ENCODE peak calls at places on chromosomes 5 and 9, in ten cellular contexts. One of them, this sample, is unnamed.

GRCh38 chr9:69085523-69086283 is 50.2 kb downstream of the FXN start:
- DNase-seq in heart right ventricle: no peak
- DNase-seq in cardiac fibroblast: peak
- DNase-seq in fibroblast of lung: peak
- DNase-seq in fibroblast of pulmonary artery: peak
- DNase-seq in mammary epithelial cell: no peak
- DNase-seq in GM12865: no peak
- DNase-seq in IMR-90: peak
- DNase-seq in coronary artery: no peak
- DNase-seq in ovary: no peak
- DNase-seq in this sample: peak

GRCh38 chr5:83577036-83577636 is 105.6 kb downstream of the VCAN start:
- DNase-seq in mammary epithelial cell: peak
- DNase-seq in GM12865: no peak
- DNase-seq in heart right ventricle: no peak
- DNase-seq in IMR-90: peak
- DNase-seq in cardiac fibroblast: peak
- DNase-seq in fibroblast of lung: no peak
- DNase-seq in coronary artery: no peak
- DNase-seq in fibroblast of pulmonary artery: peak
- DNase-seq in ovary: no peak
- DNase-seq in this sample: no peak

GRCh38 chr9:20524776-20525175 is 97.5 kb downstream of the MLLT3 start:
- DNase-seq in GM12865: no peak
- DNase-seq in ovary: no peak
- DNase-seq in heart right ventricle: no peak
- DNase-seq in fibroblast of pulmonary artery: no peak
- DNase-seq in IMR-90: no peak
- DNase-seq in fibroblast of lung: no peak
- DNase-seq in cardiac fibroblast: peak
- DNase-seq in mammary epithelial cell: no peak
- DNase-seq in coronary artery: no peak
- DNase-seq in this sample: no peak

GRCh38 chr9:6007770-6008168 is 7.7 kb downstream of the RANBP6 start:
- DNase-seq in cardiac fibroblast: peak
- DNase-seq in ovary: peak
- DNase-seq in GM12865: peak
- DNase-seq in IMR-90: peak
- DNase-seq in heart right ventricle: peak
- DNase-seq in coronary artery: peak
- DNase-seq in fibroblast of pulmonary artery: peak
- DNase-seq in mammary epithelial cell: peak
- DNase-seq in fibroblast of lung: peak
- DNase-seq in this sample: peak

GRCh38 chr9:132486706-132487350 is 76.8 kb downstream of the CFAP77 start:
- DNase-seq in mammary epithelial cell: no peak
- DNase-seq in fibroblast of pulmonary artery: no peak
- DNase-seq in coronary artery: no peak
- DNase-seq in IMR-90: no peak
- DNase-seq in heart right ventricle: no peak
- DNase-seq in fibroblast of lung: no peak
- DNase-seq in ovary: no peak
- DNase-seq in GM12865: peak
- DNase-seq in cardiac fibroblast: no peak
- DNase-seq in this sample: no peak

GRCh38 chr5:35926389-35927051 is 11.9 kb downstream of the CAPSL start:
- DNase-seq in mammary epithelial cell: peak
- DNase-seq in ovary: peak
- DNase-seq in IMR-90: peak
- DNase-seq in cardiac fibroblast: peak
- DNase-seq in heart right ventricle: no peak
- DNase-seq in coronary artery: no peak
- DNase-seq in fibroblast of lung: peak
- DNase-seq in fibroblast of pulmonary artery: peak
- DNase-seq in GM12865: peak
- DNase-seq in this sample: peak

GRCh38 chr5:102540251-102540812 is 41.5 kb upstream of the SLCO6A1 start:
- DNase-seq in coronary artery: no peak
- DNase-seq in fibroblast of lung: no peak
- DNase-seq in fibroblast of pulmonary artery: no peak
- DNase-seq in ovary: no peak
- DNase-seq in GM12865: no peak
- DNase-seq in heart right ventricle: no peak
- DNase-seq in mammary epithelial cell: no peak
- DNase-seq in cardiac fibroblast: no peak
- DNase-seq in IMR-90: no peak
- DNase-seq in this sample: no peak

GRCh38 chr5:119355636-119356383 is at the start of gene TNFAIP8:
- DNase-seq in ovary: peak
- DNase-seq in IMR-90: peak
- DNase-seq in coronary artery: peak
- DNase-seq in GM12865: peak
- DNase-seq in fibroblast of pulmonary artery: peak
- DNase-seq in heart right ventricle: peak
- DNase-seq in mammary epithelial cell: peak
- DNase-seq in fibroblast of lung: peak
- DNase-seq in cardiac fibroblast: peak
- DNase-seq in this sample: peak

GRCh38 chr5:76685598-76686169 is 30.2 kb upstream of the F2R start:
- DNase-seq in fibroblast of pulmonary artery: no peak
- DNase-seq in mammary epithelial cell: no peak
- DNase-seq in coronary artery: no peak
- DNase-seq in ovary: no peak
- DNase-seq in heart right ventricle: no peak
- DNase-seq in fibroblast of lung: no peak
- DNase-seq in IMR-90: no peak
- DNase-seq in cardiac fibroblast: no peak
- DNase-seq in GM12865: no peak
- DNase-seq in this sample: no peak

GRCh38 chr5:93890657-93891056 is 149.3 kb upstream of the POU5F2 start:
- DNase-seq in GM12865: no peak
- DNase-seq in ovary: no peak
- DNase-seq in heart right ventricle: no peak
- DNase-seq in fibroblast of pulmonary artery: peak
- DNase-seq in coronary artery: no peak
- DNase-seq in IMR-90: no peak
- DNase-seq in fibroblast of lung: no peak
- DNase-seq in cardiac fibroblast: no peak
- DNase-seq in mammary epithelial cell: no peak
- DNase-seq in this sample: peak

GRCh38 chr5:154771383-154771901 is 16.3 kb downstream of the LARP1 start:
- DNase-seq in mammary epithelial cell: peak
- DNase-seq in heart right ventricle: peak
- DNase-seq in fibroblast of pulmonary artery: peak
- DNase-seq in fibroblast of lung: peak
- DNase-seq in ovary: peak
- DNase-seq in IMR-90: peak
- DNase-seq in GM12865: no peak
- DNase-seq in coronary artery: no peak
- DNase-seq in cardiac fibroblast: peak
- DNase-seq in this sample: peak

GRCh38 chr9:79621916-79622575 is 50.3 kb downstream of the TLE4 start:
- DNase-seq in fibroblast of lung: no peak
- DNase-seq in coronary artery: no peak
- DNase-seq in fibroblast of pulmonary artery: no peak
- DNase-seq in heart right ventricle: no peak
- DNase-seq in ovary: no peak
- DNase-seq in GM12865: no peak
- DNase-seq in IMR-90: no peak
- DNase-seq in mammary epithelial cell: no peak
- DNase-seq in cardiac fibroblast: no peak
- DNase-seq in this sample: peak

GRCh38 chr5:111261610-111262009 is 37.4 kb downstream of the CAMK4 start:
- DNase-seq in ovary: no peak
- DNase-seq in fibroblast of lung: no peak
- DNase-seq in cardiac fibroblast: no peak
- DNase-seq in IMR-90: no peak
- DNase-seq in mammary epithelial cell: peak
- DNase-seq in GM12865: no peak
- DNase-seq in fibroblast of pulmonary artery: no peak
- DNase-seq in heart right ventricle: no peak
- DNase-seq in coronary artery: no peak
- DNase-seq in this sample: no peak

GRCh38 chr5:142222881-142223558 is 101.8 kb downstream of the SPRY4 start:
- DNase-seq in fibroblast of pulmonary artery: no peak
- DNase-seq in fibroblast of lung: no peak
- DNase-seq in heart right ventricle: no peak
- DNase-seq in coronary artery: no peak
- DNase-seq in GM12865: no peak
- DNase-seq in mammary epithelial cell: no peak
- DNase-seq in IMR-90: no peak
- DNase-seq in cardiac fibroblast: no peak
- DNase-seq in ovary: no peak
- DNase-seq in this sample: no peak

GRCh38 chr9:135065804-135066203 is 21.7 kb upstream of the OLFM1 start:
- DNase-seq in heart right ventricle: no peak
- DNase-seq in fibroblast of pulmonary artery: no peak
- DNase-seq in coronary artery: peak
- DNase-seq in mammary epithelial cell: no peak
- DNase-seq in fibroblast of lung: no peak
- DNase-seq in GM12865: no peak
- DNase-seq in IMR-90: no peak
- DNase-seq in ovary: no peak
- DNase-seq in cardiac fibroblast: no peak
- DNase-seq in this sample: no peak

GRCh38 chr9:124013263-124014211 is 2.0 kb downstream of the LHX2 start:
- DNase-seq in cardiac fibroblast: no peak
- DNase-seq in fibroblast of lung: no peak
- DNase-seq in coronary artery: no peak
- DNase-seq in GM12865: no peak
- DNase-seq in mammary epithelial cell: no peak
- DNase-seq in heart right ventricle: no peak
- DNase-seq in fibroblast of pulmonary artery: no peak
- DNase-seq in ovary: no peak
- DNase-seq in IMR-90: no peak
- DNase-seq in this sample: no peak

GRCh38 chr9:16352791-16353401 is 517.6 kb downstream of the BNC2 start:
- DNase-seq in IMR-90: peak
- DNase-seq in coronary artery: no peak
- DNase-seq in heart right ventricle: no peak
- DNase-seq in fibroblast of lung: peak
- DNase-seq in mammary epithelial cell: no peak
- DNase-seq in cardiac fibroblast: peak
- DNase-seq in ovary: no peak
- DNase-seq in GM12865: no peak
- DNase-seq in fibroblast of pulmonary artery: peak
- DNase-seq in this sample: peak

GRCh38 chr5:124262443-124262842 is 484.0 kb downstream of the ZNF608 start:
- DNase-seq in heart right ventricle: no peak
- DNase-seq in coronary artery: no peak
- DNase-seq in cardiac fibroblast: no peak
- DNase-seq in fibroblast of pulmonary artery: no peak
- DNase-seq in fibroblast of lung: peak
- DNase-seq in mammary epithelial cell: no peak
- DNase-seq in GM12865: no peak
- DNase-seq in IMR-90: no peak
- DNase-seq in ovary: no peak
- DNase-seq in this sample: no peak
- H3K4me3 ChIP-seq in heart right ventricle: no peak
- H3K4me3 ChIP-seq in coronary artery: no peak
- H3K4me3 ChIP-seq in cardiac fibroblast: no peak
- H3K4me3 ChIP-seq in fibroblast of pulmonary artery: no peak
- H3K4me3 ChIP-seq in fibroblast of lung: no peak
- H3K4me3 ChIP-seq in mammary epithelial cell: no peak
- H3K4me3 ChIP-seq in GM12865: no peak
- H3K4me3 ChIP-seq in IMR-90: no peak
- H3K4me3 ChIP-seq in ovary: no peak
- H3K4me3 ChIP-seq in this sample: no peak

DNA sequence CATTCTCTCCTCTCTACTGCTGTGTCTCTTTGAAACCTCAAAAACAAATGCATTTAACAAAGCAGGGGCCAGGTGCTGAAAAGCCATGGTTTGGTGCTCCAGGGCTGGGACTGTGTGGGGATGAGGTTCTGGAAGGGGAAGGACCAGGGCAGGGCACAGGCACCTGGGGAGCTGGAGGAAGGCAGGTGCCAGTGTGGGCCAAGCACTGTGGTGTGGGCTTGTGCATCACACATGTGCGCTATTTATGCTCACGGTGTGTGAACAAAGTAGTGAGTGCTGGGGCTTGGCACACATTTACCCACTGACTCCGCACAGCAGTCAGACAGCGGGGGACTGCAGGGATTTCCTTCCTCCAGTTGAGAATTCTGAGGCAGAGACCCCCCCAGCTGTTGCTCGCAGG is 10.1 kb downstream of the HRH2 start:
- DNase-seq in GM12865: no peak
- DNase-seq in coronary artery: no peak
- DNase-seq in mammary epithelial cell: no peak
- DNase-seq in fibroblast of lung: no peak
- DNase-seq in fibroblast of pulmonary artery: no peak
- DNase-seq in cardiac fibroblast: no peak
- DNase-seq in ovary: no peak
- DNase-seq in heart right ventricle: no peak
- DNase-seq in IMR-90: no peak
- DNase-seq in this sample: no peak
- TF ChIP-seq CTCF in GM12865: no peak
- TF ChIP-seq CTCF in coronary artery: no peak
- TF ChIP-seq CTCF in mammary epithelial cell: no peak
- TF ChIP-seq CTCF in fibroblast of lung: no peak
- TF ChIP-seq CTCF in fibroblast of pulmonary artery: no peak
- TF ChIP-seq CTCF in cardiac fibroblast: no peak
- TF ChIP-seq CTCF in ovary: no peak
- TF ChIP-seq CTCF in heart right ventricle: no peak
- TF ChIP-seq CTCF in IMR-90: no peak
- TF ChIP-seq CTCF in this sample: no peak

DNA sequence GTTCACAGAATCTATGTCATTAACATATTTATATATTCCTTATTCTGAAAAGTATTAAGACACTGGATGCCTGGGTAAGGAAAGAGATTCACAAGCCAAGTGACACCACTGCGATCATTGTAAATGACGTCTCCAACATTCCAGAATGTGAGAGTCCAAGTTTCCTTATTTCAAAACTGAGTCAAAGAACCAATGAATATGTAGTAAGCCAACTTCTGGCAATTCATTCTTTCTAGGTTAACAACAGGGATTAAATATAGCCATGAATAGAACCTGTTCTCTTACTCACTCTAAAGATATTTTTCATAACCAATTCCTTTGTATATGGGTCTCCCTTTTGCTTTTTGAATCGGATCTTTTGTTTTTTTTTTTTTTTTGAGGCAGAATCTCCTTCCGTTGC is 18.1 kb downstream of the RAI14 start:
- DNase-seq in cardiac fibroblast: peak
- DNase-seq in heart right ventricle: no peak
- DNase-seq in fibroblast of pulmonary artery: peak
- DNase-seq in IMR-90: peak
- DNase-seq in mammary epithelial cell: peak
- DNase-seq in ovary: no peak
- DNase-seq in GM12865: no peak
- DNase-seq in coronary artery: no peak
- DNase-seq in fibroblast of lung: peak
- DNase-seq in this sample: peak
- H3K4me3 ChIP-seq in cardiac fibroblast: no peak
- H3K4me3 ChIP-seq in heart right ventricle: no peak
- H3K4me3 ChIP-seq in fibroblast of pulmonary artery: no peak
- H3K4me3 ChIP-seq in IMR-90: no peak
- H3K4me3 ChIP-seq in mammary epithelial cell: no peak
- H3K4me3 ChIP-seq in ovary: no peak
- H3K4me3 ChIP-seq in GM12865: no peak
- H3K4me3 ChIP-seq in coronary artery: no peak
- H3K4me3 ChIP-seq in fibroblast of lung: no peak
- H3K4me3 ChIP-seq in this sample: no peak

GRCh38 chr9:13291718-13292117 is 12.2 kb upstream of the MPDZ start:
- DNase-seq in fibroblast of lung: no peak
- DNase-seq in cardiac fibroblast: no peak
- DNase-seq in GM12865: no peak
- DNase-seq in fibroblast of pulmonary artery: no peak
- DNase-seq in heart right ventricle: no peak
- DNase-seq in IMR-90: no peak
- DNase-seq in coronary artery: no peak
- DNase-seq in ovary: no peak
- DNase-seq in mammary epithelial cell: no peak
- DNase-seq in this sample: no peak
- TF ChIP-seq CTCF in fibroblast of lung: peak
- TF ChIP-seq CTCF in cardiac fibroblast: peak
- TF ChIP-seq CTCF in GM12865: no peak
- TF ChIP-seq CTCF in fibroblast of pulmonary artery: no peak
- TF ChIP-seq CTCF in heart right ventricle: no peak
- TF ChIP-seq CTCF in IMR-90: no peak
- TF ChIP-seq CTCF in coronary artery: no peak
- TF ChIP-seq CTCF in ovary: no peak
- TF ChIP-seq CTCF in mammary epithelial cell: no peak
- TF ChIP-seq CTCF in this sample: no peak

This sample was measured in AG10803.